ENCODE peak calls at places on chromosomes 16 and 17, in five cellular contexts. F is brain microvascular endothelial cell; A is stimulated activated CD8-positive, alpha-beta memory T cell treated with anti-CD3 and anti-CD28 coated beads, Interleukin-4, amount 100 ng/mL, for 24 hours; Q is MCF 10A; N is AG10803. J is an unnamed sample.

GRCh38 chr17:76234354-76234679 is 6.0 kb downstream of the RNF157 start:
- DNase-seq in F (no peak), A (no peak), Q (no peak), N (no peak), J (no peak)

GRCh38 chr16:582614-583331 is 7.1 kb upstream of the RAB40C start:
- DNase-seq in F (no peak), A (no peak), Q (no peak), N (no peak), J (no peak)

GRCh38 chr17:18213666-18214270 is 11.7 kb upstream of the LLGL1 start:
- DNase-seq in F (no peak), A (no peak), Q (no peak), N (no peak), J (no peak)

GRCh38 chr16:89370601-89371000 is 119.8 kb downstream of the ANKRD11 start:
- DNase-seq in F (no peak), A (no peak), Q (no peak), N (no peak), J (no peak)

GRCh38 chr17:49788443-49789277 is at the start of gene KAT7:
- DNase-seq in F (peak; percentile 99), A (peak; percentile 97), Q (peak; percentile 99), N (peak; percentile 99), J (peak; percentile 98)

GRCh38 chr16:73068546-73069401 is 20.8 kb upstream of the ZFHX3 start:
- DNase-seq in F (peak; percentile 98), A (no peak), Q (peak; percentile 86), N (peak; percentile 92), J (peak; percentile 85)

GRCh38 chr17:30405161-30405560 is 26.4 kb downstream of the CPD start:
- DNase-seq in F (no peak), A (no peak), Q (no peak), N (no peak), J (no peak)

GRCh38 chr17:50961282-50962220 is 95.4 kb upstream of the TOB1 start:
- DNase-seq in F (no peak), A (no peak), Q (no peak), N (no peak), J (peak; percentile 78)

GRCh38 chr17:57684711-57685498 is 60.2 kb downstream of the CCDC182 start:
- DNase-seq in F (no peak), A (no peak), Q (no peak), N (no peak), J (no peak)

GRCh38 chr16:65445313-65446260 is 323.7 kb upstream of the CDH11 start:
- DNase-seq in F (no peak), A (no peak), Q (peak; percentile 7), N (peak; percentile 24), J (no peak)

J was measured in foreskin melanocyte.